ENCODE peak calls at places on chromosomes 16 and 17, in five cellular contexts. U is stimulated activated CD4-positive, alpha-beta T cell treated with anti-CD3 and anti-CD28 coated beads, Interleukin-4, amount 100 ng/mL, for 24 hours; A is stomach; T is prostate gland; J is uterus. S is an unnamed sample.

GRCh38 chr17:6164996-6165395 is 94.8 kb downstream of the WSCD1 start:
- DNase-seq in A (no peak), J (no peak), T (no peak), U (no peak), S (no peak)

GRCh38 chr17:70636517-70637133 is 467.3 kb downstream of the KCNJ2 start:
- DNase-seq in U (no peak), J (no peak), T (peak), A (no peak), S (no peak)

GRCh38 chr16:191783-192294 is 11.6 kb downstream of the HBQ1 start:
- DNase-seq in U (no peak), T (no peak), J (no peak), A (no peak), S (no peak)

GRCh38 chr17:43314582-43314981 is 80.8 kb upstream of the RNU2-1 start:
- DNase-seq in J (no peak), U (no peak), A (no peak), T (no peak), S (peak)

GRCh38 chr16:9334091-9334490 is 242.6 kb downstream of the HAPSTR1 start:
- DNase-seq in J (no peak), U (no peak), A (no peak), T (no peak), S (no peak)

GRCh38 chr17:77458202-77459017 is 317.6 kb downstream of the SEC14L1 start:
- DNase-seq in U (peak), T (no peak), J (no peak), A (no peak), S (peak)

GRCh38 chr17:59287887-59288286 is 43.6 kb upstream of the YPEL2 start:
- DNase-seq in A (no peak), J (no peak), T (no peak), U (no peak), S (no peak)

GRCh38 chr16:57516176-57516725 is 20.1 kb downstream of the CCDC102A start:
- DNase-seq in J (no peak), A (no peak), T (no peak), U (no peak), S (no peak)

GRCh38 chr16:49604602-49605001 is 231.0 kb downstream of the C16orf78 start:
- DNase-seq in T (no peak), A (no peak), J (no peak), U (no peak), S (no peak)

GRCh38 chr16:57677622-57678369 is 9.7 kb downstream of the ADGRG3 start:
- DNase-seq in U (no peak), T (peak), A (peak), J (no peak), S (no peak)

GRCh38 chr17:28500712-28501379 is 5.3 kb upstream of the FOXN1 start:
- DNase-seq in J (no peak), A (no peak), U (no peak), T (no peak), S (no peak)

GRCh38 chr17:8563981-8564602 is 66.4 kb downstream of the MYH10 start:
- DNase-seq in A (no peak), U (no peak), J (no peak), T (no peak), S (no peak)

GRCh38 chr17:80771612-80772005 is 220.0 kb upstream of the CHMP6 start:
- DNase-seq in A (no peak), J (no peak), T (no peak), U (no peak), S (no peak)

GRCh38 chr16:48824271-48824670 is 214.3 kb upstream of the N4BP1 start:
- DNase-seq in A (no peak), U (no peak), T (no peak), J (no peak), S (no peak)

GRCh38 chr16:71917900-71918299 is 22.6 kb downstream of the IST1 start:
- DNase-seq in U (no peak), T (no peak), A (no peak), J (no peak), S (no peak)

GRCh38 chr17:48871551-48872351 is 20.8 kb upstream of the ATP5MC1 start:
- DNase-seq in A (peak), U (no peak), T (no peak), J (peak), S (no peak)

GRCh38 chr16:49352923-49353322 is 20.7 kb upstream of the C16orf78 start:
- DNase-seq in J (no peak), A (no peak), U (no peak), T (no peak), S (no peak)

GRCh38 chr17:67687541-67687940 is 30.2 kb upstream of the NOL11 start:
- DNase-seq in A (no peak), J (no peak), U (no peak), T (no peak), S (no peak)

GRCh38 chr17:82238562-82239201 is 9.8 kb downstream of the SLC16A3 start:
- DNase-seq in A (peak), T (peak), U (peak), J (peak), S (peak)

GRCh38 chr16:86016201-86016965 is 117.4 kb downstream of the IRF8 start:
- DNase-seq in J (no peak), U (peak), A (no peak), T (peak), S (no peak)

GRCh38 chr17:14826361-14826760 is 438.8 kb downstream of the PMP22 start:
- DNase-seq in U (no peak), T (no peak), A (no peak), J (no peak), S (no peak)

GRCh38 chr16:1706386-1707192 is 594 bp downstream of the MAPK8IP3 start:
- DNase-seq in T (no peak), A (no peak), U (peak), J (no peak), S (peak)

GRCh38 chr16:77289331-77289809 is 90.2 kb downstream of the SYCE1L start:
- DNase-seq in U (no peak), A (no peak), T (no peak), J (no peak), S (no peak)

GRCh38 chr16:24930440-24930839 is 84.7 kb downstream of the SLC5A11 start:
- DNase-seq in T (no peak), A (no peak), J (no peak), U (no peak), S (no peak)

GRCh38 chr17:82330322-82331239 is 3.0 kb downstream of the SECTM1 start:
- DNase-seq in A (no peak), J (no peak), T (no peak), U (no peak), S (no peak)

GRCh38 chr17:10600551-10600950 is 51.1 kb upstream of the MYH2 start:
- DNase-seq in J (no peak), U (no peak), A (no peak), T (no peak), S (no peak)

GRCh38 chr17:76248013-76248782 is 7.9 kb upstream of the RNF157 start:
- DNase-seq in A (peak), T (no peak), J (no peak), U (no peak), S (no peak)

GRCh38 chr17:72219136-72219823 is 98.5 kb downstream of the SOX9 start:
- DNase-seq in J (no peak), U (no peak), A (no peak), T (no peak), S (no peak)

GRCh38 chr17:8701221-8701620 is 43.4 kb downstream of the CCDC42 start:
- DNase-seq in T (no peak), J (no peak), A (no peak), U (no peak), S (no peak)

GRCh38 chr17:30519166-30519565 is 42.0 kb downstream of the GOSR1 start:
- DNase-seq in J (no peak), U (no peak), T (no peak), A (no peak), S (no peak)

GRCh38 chr17:57121308-57122042 is 36.4 kb downstream of the AKAP1 start:
- DNase-seq in U (no peak), J (no peak), T (no peak), A (peak), S (no peak)

GRCh38 chr16:19810817-19811731 is 73.6 kb downstream of the GPRC5B start:
- DNase-seq in A (no peak), J (no peak), U (no peak), T (no peak), S (peak)

GRCh38 chr16:24681793-24682192 is 47.7 kb upstream of the TNRC6A start:
- DNase-seq in J (no peak), T (no peak), A (no peak), U (no peak), S (no peak)

GRCh38 chr17:57881143-57881542 is 31.3 kb upstream of the MRPS23 start:
- DNase-seq in T (no peak), A (no peak), J (no peak), U (no peak), S (no peak)

GRCh38 chr17:74790206-74791066 is 14.3 kb upstream of the NAT9 start:
- DNase-seq in U (no peak), T (no peak), A (no peak), J (no peak), S (no peak)

GRCh38 chr16:56637814-56638750 is at the start of gene MT1A:
- DNase-seq in A (peak), J (peak), T (peak), U (no peak), S (no peak)

GRCh38 chr16:22813946-22814325 is at the start of gene HS3ST2:
- DNase-seq in T (peak), U (no peak), J (peak), A (no peak), S (no peak)

GRCh38 chr16:88650749-88651275 is at the start of gene CYBA:
- DNase-seq in U (peak), J (no peak), A (peak), T (peak), S (peak)